ENCODE peak calls at places on chromosomes 3 and 15, in seven cellular contexts. S, M, Z, V, E, N and D are unnamed samples.

GRCh38 chr15:48928877-48929538 is 34.7 kb downstream of the SHC4 start:
- DNase-seq in S (no peak), M (no peak), Z (no peak), V (no peak), E (peak), N (no peak), D (no peak)

GRCh38 chr3:195080125-195080524 is 190.8 kb downstream of the XXYLT1 start:
- DNase-seq in S (no peak), M (no peak), Z (no peak), V (peak), E (no peak), N (no peak), D (no peak)

GRCh38 chr3:21654662-21655061 is 96.3 kb downstream of the ZNF385D start:
- DNase-seq in S (peak), M (no peak), Z (no peak), V (no peak), E (no peak), N (no peak), D (no peak)

GRCh38 chr15:96160269-96160668 is 170.2 kb upstream of the NR2F2 start:
- DNase-seq in S (no peak), M (no peak), Z (no peak), V (peak), E (no peak), N (no peak), D (no peak)

GRCh38 chr3:151817473-151817872 is 3.6 kb downstream of the AADAC start:
- DNase-seq in S (no peak), M (no peak), Z (no peak), V (no peak), E (no peak), N (no peak), D (no peak)

GRCh38 chr15:100043069-100043641 is 298.6 kb downstream of the ADAMTS17 start:
- DNase-seq in S (no peak), M (no peak), Z (no peak), V (no peak), E (peak), N (no peak), D (peak)

GRCh38 chr3:177599331-177599730 is 402.0 kb upstream of the TBL1XR1 start:
- DNase-seq in S (no peak), M (no peak), Z (no peak), V (no peak), E (no peak), N (no peak), D (no peak)

GRCh38 chr3:177624523-177625495 is 427.5 kb upstream of the TBL1XR1 start:
- DNase-seq in S (no peak), M (no peak), Z (no peak), V (no peak), E (peak), N (no peak), D (no peak)